ENCODE peak calls at places on chromosomes 11 and 22, in eight cellular contexts. One of them, this sample, is unnamed.

GRCh38 chr11:72940417-72940816 is 126.2 kb downstream of the ATG16L2 start:
- DNase-seq in fibroblast of mammary gland: no peak
- DNase-seq in nephron progenitor cell: no peak
- DNase-seq in IMR-90: no peak
- DNase-seq in neural progenitor cell: no peak
- DNase-seq in right atrium auricular region: no peak
- DNase-seq in stomach: peak; percentile 52
- DNase-seq in Calu3: no peak
- DNase-seq in this sample: no peak

GRCh38 chr11:111922803-111923202 is 4.1 kb downstream of the C11orf52 start:
- DNase-seq in fibroblast of mammary gland: peak; percentile 89
- DNase-seq in stomach: peak; percentile 49
- DNase-seq in neural progenitor cell: no peak
- DNase-seq in right atrium auricular region: no peak
- DNase-seq in nephron progenitor cell: no peak
- DNase-seq in IMR-90: peak; percentile 89
- DNase-seq in Calu3: no peak
- DNase-seq in this sample: no peak

GRCh38 chr22:46577361-46578249 is 40.2 kb upstream of the CELSR1 start:
- DNase-seq in right atrium auricular region: no peak
- DNase-seq in neural progenitor cell: peak; percentile 11
- DNase-seq in nephron progenitor cell: no peak
- DNase-seq in stomach: no peak
- DNase-seq in Calu3: no peak
- DNase-seq in IMR-90: no peak
- DNase-seq in fibroblast of mammary gland: no peak
- DNase-seq in this sample: no peak

GRCh38 chr11:83543918-83544491 is 257.8 kb upstream of the CCDC90B start:
- DNase-seq in IMR-90: no peak
- DNase-seq in fibroblast of mammary gland: no peak
- DNase-seq in neural progenitor cell: no peak
- DNase-seq in stomach: no peak
- DNase-seq in Calu3: no peak
- DNase-seq in nephron progenitor cell: no peak
- DNase-seq in right atrium auricular region: no peak
- DNase-seq in this sample: no peak

GRCh38 chr22:37416806-37417205 is 10.5 kb downstream of the ELFN2 start:
- DNase-seq in IMR-90: no peak
- DNase-seq in fibroblast of mammary gland: no peak
- DNase-seq in stomach: no peak
- DNase-seq in right atrium auricular region: no peak
- DNase-seq in nephron progenitor cell: peak; percentile 39
- DNase-seq in Calu3: no peak
- DNase-seq in neural progenitor cell: peak; percentile 77
- DNase-seq in this sample: no peak

GRCh38 chr11:120281161-120281795 is 41.3 kb downstream of the POU2F3 start:
- DNase-seq in neural progenitor cell: no peak
- DNase-seq in nephron progenitor cell: no peak
- DNase-seq in fibroblast of mammary gland: no peak
- DNase-seq in right atrium auricular region: no peak
- DNase-seq in stomach: no peak
- DNase-seq in Calu3: no peak
- DNase-seq in IMR-90: no peak
- DNase-seq in this sample: no peak

GRCh38 chr11:125941606-125942275 is 4.1 kb upstream of the VSIG10L2 start:
- DNase-seq in Calu3: peak; percentile 66
- DNase-seq in fibroblast of mammary gland: peak; percentile 31
- DNase-seq in neural progenitor cell: peak; percentile 80
- DNase-seq in IMR-90: peak; percentile 19
- DNase-seq in stomach: peak; percentile 70
- DNase-seq in nephron progenitor cell: peak; percentile 73
- DNase-seq in right atrium auricular region: peak; percentile 68
- DNase-seq in this sample: no peak

GRCh38 chr11:45094958-45095690 is 51.3 kb upstream of the PRDM11 start:
- DNase-seq in IMR-90: no peak
- DNase-seq in fibroblast of mammary gland: no peak
- DNase-seq in Calu3: no peak
- DNase-seq in right atrium auricular region: peak; percentile 47
- DNase-seq in neural progenitor cell: no peak
- DNase-seq in nephron progenitor cell: no peak
- DNase-seq in stomach: no peak
- DNase-seq in this sample: peak; percentile 72

GRCh38 chr22:26054846-26055245 is 114.4 kb upstream of the SEZ6L start:
- DNase-seq in neural progenitor cell: peak; percentile 34
- DNase-seq in Calu3: no peak
- DNase-seq in fibroblast of mammary gland: no peak
- DNase-seq in right atrium auricular region: no peak
- DNase-seq in nephron progenitor cell: no peak
- DNase-seq in IMR-90: no peak
- DNase-seq in stomach: no peak
- DNase-seq in this sample: no peak

GRCh38 chr11:23021287-23021863 is 161.1 kb upstream of the CCDC179 start:
- DNase-seq in fibroblast of mammary gland: peak; percentile 30
- DNase-seq in IMR-90: peak; percentile 51
- DNase-seq in Calu3: peak; percentile 34
- DNase-seq in right atrium auricular region: no peak
- DNase-seq in stomach: peak; percentile 34
- DNase-seq in nephron progenitor cell: peak; percentile 38
- DNase-seq in neural progenitor cell: peak; percentile 59
- DNase-seq in this sample: no peak
- TF ChIP-seq CTCF in fibroblast of mammary gland: peak; percentile 64
- TF ChIP-seq CTCF in IMR-90: peak; percentile 81
- TF ChIP-seq CTCF in Calu3: peak; percentile 64
- TF ChIP-seq CTCF in right atrium auricular region: peak; percentile 60
- TF ChIP-seq CTCF in stomach: no peak
- TF ChIP-seq CTCF in nephron progenitor cell: peak; percentile 68
- TF ChIP-seq CTCF in neural progenitor cell: peak; percentile 87
- TF ChIP-seq CTCF in this sample: peak; percentile 86

GRCh38 chr11:70173018-70173417 is 30.1 kb upstream of the FADD start:
- DNase-seq in nephron progenitor cell: no peak
- DNase-seq in stomach: no peak
- DNase-seq in Calu3: no peak
- DNase-seq in right atrium auricular region: no peak
- DNase-seq in IMR-90: peak; percentile 18
- DNase-seq in neural progenitor cell: no peak
- DNase-seq in fibroblast of mammary gland: no peak
- DNase-seq in this sample: no peak
- TF ChIP-seq CTCF in nephron progenitor cell: no peak
- TF ChIP-seq CTCF in stomach: no peak
- TF ChIP-seq CTCF in Calu3: no peak
- TF ChIP-seq CTCF in right atrium auricular region: no peak
- TF ChIP-seq CTCF in IMR-90: no peak
- TF ChIP-seq CTCF in neural progenitor cell: no peak
- TF ChIP-seq CTCF in fibroblast of mammary gland: no peak
- TF ChIP-seq CTCF in this sample: no peak

DNA sequence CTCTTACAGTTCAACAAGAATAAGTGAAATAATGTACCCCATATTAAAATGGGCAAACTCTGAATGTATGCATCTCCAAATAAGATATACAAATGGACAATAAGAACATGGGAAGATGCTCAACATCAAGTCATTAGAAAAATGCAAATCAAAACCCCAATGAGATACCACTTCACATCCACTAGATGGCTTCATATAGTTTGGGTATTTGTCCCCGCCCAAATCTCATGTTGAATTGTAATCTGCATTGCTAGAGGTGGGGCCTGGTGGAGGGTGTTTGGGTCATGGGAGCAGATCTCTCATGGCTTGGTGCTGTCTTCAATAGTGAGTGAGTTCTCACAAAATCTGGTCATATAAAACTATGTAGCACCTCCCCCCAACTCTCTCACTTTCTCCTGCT is 5.7 kb downstream of the MPZL2 start:
- DNase-seq in Calu3: no peak
- DNase-seq in stomach: no peak
- DNase-seq in fibroblast of mammary gland: peak; percentile 3
- DNase-seq in neural progenitor cell: no peak
- DNase-seq in IMR-90: no peak
- DNase-seq in right atrium auricular region: no peak
- DNase-seq in nephron progenitor cell: no peak
- DNase-seq in this sample: no peak
- TF ChIP-seq CTCF in Calu3: no peak
- TF ChIP-seq CTCF in stomach: no peak
- TF ChIP-seq CTCF in fibroblast of mammary gland: peak; percentile 20
- TF ChIP-seq CTCF in neural progenitor cell: peak; percentile 22
- TF ChIP-seq CTCF in IMR-90: no peak
- TF ChIP-seq CTCF in right atrium auricular region: no peak
- TF ChIP-seq CTCF in nephron progenitor cell: no peak
- TF ChIP-seq CTCF in this sample: no peak

GRCh38 chr11:64764753-64765152 is 5.0 kb upstream of the PYGM start:
- DNase-seq in fibroblast of mammary gland: no peak
- DNase-seq in neural progenitor cell: no peak
- DNase-seq in nephron progenitor cell: no peak
- DNase-seq in IMR-90: no peak
- DNase-seq in Calu3: no peak
- DNase-seq in stomach: no peak
- DNase-seq in right atrium auricular region: no peak
- DNase-seq in this sample: no peak

GRCh38 chr11:64766881-64767280 is 7.1 kb upstream of the PYGM start:
- DNase-seq in fibroblast of mammary gland: no peak
- DNase-seq in Calu3: no peak
- DNase-seq in right atrium auricular region: no peak
- DNase-seq in stomach: no peak
- DNase-seq in neural progenitor cell: no peak
- DNase-seq in nephron progenitor cell: no peak
- DNase-seq in IMR-90: no peak
- DNase-seq in this sample: no peak

GRCh38 chr11:64763804-64764611 is 4.2 kb upstream of the PYGM start:
- DNase-seq in nephron progenitor cell: no peak
- DNase-seq in right atrium auricular region: no peak
- DNase-seq in fibroblast of mammary gland: no peak
- DNase-seq in neural progenitor cell: peak; percentile 43
- DNase-seq in IMR-90: no peak
- DNase-seq in Calu3: no peak
- DNase-seq in stomach: peak; percentile 25
- DNase-seq in this sample: no peak

GRCh38 chr11:64765841-64766682 is 6.3 kb upstream of the PYGM start:
- DNase-seq in right atrium auricular region: no peak
- DNase-seq in fibroblast of mammary gland: no peak
- DNase-seq in neural progenitor cell: no peak
- DNase-seq in Calu3: no peak
- DNase-seq in IMR-90: no peak
- DNase-seq in stomach: no peak
- DNase-seq in nephron progenitor cell: no peak
- DNase-seq in this sample: no peak

DNA sequence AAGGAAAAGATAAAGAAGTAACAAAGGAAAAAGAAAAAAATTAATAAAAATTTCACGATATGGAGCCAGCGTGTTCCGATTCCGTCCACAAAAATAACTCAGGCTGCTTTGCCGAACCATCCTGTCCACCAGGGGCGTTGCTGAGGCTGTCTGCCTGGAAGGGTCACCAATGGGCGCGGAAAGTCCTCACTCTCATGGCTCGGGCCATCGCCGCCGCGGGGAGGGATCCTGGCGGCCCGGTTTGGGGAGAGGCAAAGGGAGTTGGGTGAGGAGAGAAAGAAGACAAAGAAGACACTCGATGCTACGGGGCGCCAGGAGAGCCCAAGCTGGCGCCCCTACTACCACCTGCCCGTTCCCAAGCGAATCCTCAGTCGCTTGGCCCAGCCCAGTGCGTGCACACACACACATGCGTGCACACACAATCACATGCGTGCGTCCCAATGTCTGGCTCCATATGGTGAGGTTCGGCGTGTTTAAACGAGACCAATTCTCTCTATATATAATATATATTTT is 5.6 kb upstream of the PYGM start:
- DNase-seq in nephron progenitor cell: peak; percentile 33
- DNase-seq in fibroblast of mammary gland: no peak
- DNase-seq in IMR-90: no peak
- DNase-seq in right atrium auricular region: no peak
- DNase-seq in neural progenitor cell: peak; percentile 45
- DNase-seq in stomach: no peak
- DNase-seq in Calu3: no peak
- DNase-seq in this sample: no peak
- TF ChIP-seq CTCF in nephron progenitor cell: peak; percentile 23
- TF ChIP-seq CTCF in fibroblast of mammary gland: peak; percentile 28
- TF ChIP-seq CTCF in IMR-90: no peak
- TF ChIP-seq CTCF in right atrium auricular region: no peak
- TF ChIP-seq CTCF in neural progenitor cell: peak; percentile 45
- TF ChIP-seq CTCF in stomach: no peak
- TF ChIP-seq CTCF in Calu3: no peak
- TF ChIP-seq CTCF in this sample: peak; percentile 29